ENCODE peak calls at places on chromosomes 16 and 17, in seven cellular contexts. One of them, this sample, is unnamed.

GRCh38 chr17:9217151-9218067 is 196.1 kb downstream of the NTN1 start:
- DNase-seq in hepatocyte: peak
- DNase-seq in mammary epithelial cell: peak
- DNase-seq in upper lobe of left lung: no peak
- DNase-seq in cardiac muscle cell: no peak
- DNase-seq in A673: no peak
- DNase-seq in A549: no peak
- DNase-seq in this sample: peak

GRCh38 chr16:65032397-65032796 is 89.5 kb downstream of the CDH11 start:
- DNase-seq in A549: no peak
- DNase-seq in hepatocyte: no peak
- DNase-seq in A673: no peak
- DNase-seq in cardiac muscle cell: no peak
- DNase-seq in upper lobe of left lung: no peak
- DNase-seq in mammary epithelial cell: no peak
- DNase-seq in this sample: peak

GRCh38 chr16:87800497-87800896 is 34.7 kb upstream of the KLHDC4 start:
- DNase-seq in upper lobe of left lung: no peak
- DNase-seq in hepatocyte: no peak
- DNase-seq in A549: no peak
- DNase-seq in cardiac muscle cell: no peak
- DNase-seq in mammary epithelial cell: no peak
- DNase-seq in A673: no peak
- DNase-seq in this sample: no peak

GRCh38 chr16:11390573-11391495 is 45.6 kb downstream of the RMI2 start:
- DNase-seq in A673: no peak
- DNase-seq in cardiac muscle cell: no peak
- DNase-seq in upper lobe of left lung: no peak
- DNase-seq in mammary epithelial cell: no peak
- DNase-seq in A549: no peak
- DNase-seq in hepatocyte: peak
- DNase-seq in this sample: no peak

GRCh38 chr16:86994651-86995171 is 322.5 kb downstream of the C16orf95 start:
- DNase-seq in A549: peak
- DNase-seq in mammary epithelial cell: peak
- DNase-seq in upper lobe of left lung: peak
- DNase-seq in hepatocyte: peak
- DNase-seq in cardiac muscle cell: no peak
- DNase-seq in A673: peak
- DNase-seq in this sample: peak

GRCh38 chr16:81633147-81633619 is 145.9 kb upstream of the PLCG2 start:
- DNase-seq in hepatocyte: no peak
- DNase-seq in upper lobe of left lung: no peak
- DNase-seq in A673: no peak
- DNase-seq in mammary epithelial cell: no peak
- DNase-seq in A549: no peak
- DNase-seq in cardiac muscle cell: no peak
- DNase-seq in this sample: no peak

GRCh38 chr17:14922421-14922820 is 342.7 kb downstream of the PMP22 start:
- DNase-seq in A673: no peak
- DNase-seq in mammary epithelial cell: no peak
- DNase-seq in upper lobe of left lung: no peak
- DNase-seq in cardiac muscle cell: no peak
- DNase-seq in hepatocyte: no peak
- DNase-seq in A549: no peak
- DNase-seq in this sample: peak

GRCh38 chr16:26705346-26705745 is 361.4 kb upstream of the C16orf82 start:
- DNase-seq in hepatocyte: no peak
- DNase-seq in A673: no peak
- DNase-seq in A549: no peak
- DNase-seq in cardiac muscle cell: no peak
- DNase-seq in upper lobe of left lung: no peak
- DNase-seq in mammary epithelial cell: no peak
- DNase-seq in this sample: no peak

GRCh38 chr16:83624436-83625120 is 183.2 kb upstream of the HSBP1 start:
- DNase-seq in cardiac muscle cell: no peak
- DNase-seq in A549: no peak
- DNase-seq in A673: no peak
- DNase-seq in mammary epithelial cell: no peak
- DNase-seq in upper lobe of left lung: no peak
- DNase-seq in hepatocyte: no peak
- DNase-seq in this sample: no peak

GRCh38 chr17:6596941-6597340 is 40.6 kb upstream of the PITPNM3 start:
- DNase-seq in A549: no peak
- DNase-seq in mammary epithelial cell: no peak
- DNase-seq in A673: no peak
- DNase-seq in cardiac muscle cell: no peak
- DNase-seq in upper lobe of left lung: no peak
- DNase-seq in hepatocyte: no peak
- DNase-seq in this sample: no peak

GRCh38 chr16:65958096-65958495 is 408.4 kb upstream of the CDH5 start:
- DNase-seq in A673: no peak
- DNase-seq in upper lobe of left lung: no peak
- DNase-seq in mammary epithelial cell: no peak
- DNase-seq in hepatocyte: no peak
- DNase-seq in A549: no peak
- DNase-seq in cardiac muscle cell: peak
- DNase-seq in this sample: no peak

GRCh38 chr17:75468779-75469373 is 12.4 kb downstream of the TMEM94 start:
- DNase-seq in mammary epithelial cell: no peak
- DNase-seq in cardiac muscle cell: no peak
- DNase-seq in upper lobe of left lung: no peak
- DNase-seq in hepatocyte: no peak
- DNase-seq in A549: no peak
- DNase-seq in A673: no peak
- DNase-seq in this sample: no peak

GRCh38 chr17:74744714-74745547 is 3.5 kb upstream of the NHERF1 start:
- DNase-seq in A673: peak
- DNase-seq in upper lobe of left lung: peak
- DNase-seq in hepatocyte: peak
- DNase-seq in mammary epithelial cell: peak
- DNase-seq in cardiac muscle cell: peak
- DNase-seq in A549: peak
- DNase-seq in this sample: peak

GRCh38 chr16:73058221-73058615 is 10.3 kb upstream of the ZFHX3 start:
- DNase-seq in upper lobe of left lung: peak
- DNase-seq in hepatocyte: peak
- DNase-seq in A549: no peak
- DNase-seq in mammary epithelial cell: peak
- DNase-seq in cardiac muscle cell: peak
- DNase-seq in A673: peak
- DNase-seq in this sample: no peak

GRCh38 chr17:41848788-41849187 is 11.2 kb downstream of the KLHL10 start:
- DNase-seq in hepatocyte: no peak
- DNase-seq in A673: no peak
- DNase-seq in cardiac muscle cell: no peak
- DNase-seq in upper lobe of left lung: no peak
- DNase-seq in A549: no peak
- DNase-seq in mammary epithelial cell: no peak
- DNase-seq in this sample: peak

GRCh38 chr16:15572329-15573001 is 70.5 kb downstream of the MARF1 start:
- DNase-seq in mammary epithelial cell: no peak
- DNase-seq in A549: no peak
- DNase-seq in cardiac muscle cell: no peak
- DNase-seq in A673: peak
- DNase-seq in hepatocyte: no peak
- DNase-seq in upper lobe of left lung: no peak
- DNase-seq in this sample: peak

GRCh38 chr17:45722161-45722560 is 62.0 kb upstream of the CRHR1 start:
- DNase-seq in A549: peak
- DNase-seq in cardiac muscle cell: peak
- DNase-seq in upper lobe of left lung: no peak
- DNase-seq in A673: no peak
- DNase-seq in mammary epithelial cell: no peak
- DNase-seq in hepatocyte: peak
- DNase-seq in this sample: peak

GRCh38 chr16:51151951-51152663 is 1.0 kb upstream of the SALL1 start:
- DNase-seq in hepatocyte: peak
- DNase-seq in A673: peak
- DNase-seq in cardiac muscle cell: peak
- DNase-seq in mammary epithelial cell: no peak
- DNase-seq in upper lobe of left lung: peak
- DNase-seq in A549: no peak
- DNase-seq in this sample: peak
- H3K4me3 ChIP-seq in hepatocyte: peak
- H3K4me3 ChIP-seq in A673: peak
- H3K4me3 ChIP-seq in cardiac muscle cell: peak
- H3K4me3 ChIP-seq in mammary epithelial cell: peak
- H3K4me3 ChIP-seq in upper lobe of left lung: no peak
- H3K4me3 ChIP-seq in A549: peak
- H3K4me3 ChIP-seq in this sample: peak

DNA sequence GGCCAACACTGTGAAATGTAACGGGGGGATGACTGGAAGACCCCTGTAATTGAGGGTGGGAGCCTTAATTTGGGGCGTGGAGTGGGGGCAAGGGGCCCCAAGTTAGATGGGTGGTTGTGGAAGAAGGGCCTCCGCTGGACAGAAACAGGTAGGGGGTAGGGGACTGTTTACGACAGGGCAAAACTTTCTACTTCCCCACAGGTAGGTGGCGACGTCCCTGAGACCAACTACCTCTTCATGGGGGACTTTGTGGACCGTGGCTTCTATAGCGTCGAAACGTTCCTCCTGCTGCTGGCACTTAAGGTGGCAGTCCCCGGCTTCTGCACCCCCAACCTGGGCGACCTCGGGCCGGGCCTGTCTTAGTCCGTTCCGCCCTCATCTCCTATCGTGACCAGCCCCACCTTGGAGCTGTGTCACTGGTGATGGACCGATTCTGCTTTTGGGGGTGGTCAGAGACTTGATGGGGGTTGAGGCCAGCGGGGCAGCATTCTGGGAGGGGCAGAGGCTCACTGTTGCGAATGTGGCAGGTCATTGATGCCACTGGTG is 6.8 kb downstream of the PPP4C start:
- DNase-seq in hepatocyte: no peak
- DNase-seq in A549: no peak
- DNase-seq in A673: no peak
- DNase-seq in mammary epithelial cell: no peak
- DNase-seq in cardiac muscle cell: no peak
- DNase-seq in upper lobe of left lung: peak
- DNase-seq in this sample: no peak
- TF ChIP-seq CTCF in hepatocyte: peak
- TF ChIP-seq CTCF in A549: no peak
- TF ChIP-seq CTCF in A673: peak
- TF ChIP-seq CTCF in mammary epithelial cell: peak
- TF ChIP-seq CTCF in cardiac muscle cell: no peak
- TF ChIP-seq CTCF in upper lobe of left lung: no peak
- TF ChIP-seq CTCF in this sample: no peak

GRCh38 chr16:67707790-67708189 is 11.3 kb downstream of the GFOD2 start:
- DNase-seq in A673: no peak
- DNase-seq in hepatocyte: no peak
- DNase-seq in mammary epithelial cell: no peak
- DNase-seq in cardiac muscle cell: no peak
- DNase-seq in upper lobe of left lung: no peak
- DNase-seq in A549: no peak
- DNase-seq in this sample: no peak
- H3K4me3 ChIP-seq in A673: no peak
- H3K4me3 ChIP-seq in hepatocyte: no peak
- H3K4me3 ChIP-seq in mammary epithelial cell: no peak
- H3K4me3 ChIP-seq in cardiac muscle cell: no peak
- H3K4me3 ChIP-seq in upper lobe of left lung: no peak
- H3K4me3 ChIP-seq in A549: no peak
- H3K4me3 ChIP-seq in this sample: no peak

GRCh38 chr16:49441366-49441780 is 67.8 kb downstream of the C16orf78 start:
- DNase-seq in cardiac muscle cell: peak
- DNase-seq in A549: no peak
- DNase-seq in A673: peak
- DNase-seq in upper lobe of left lung: peak
- DNase-seq in hepatocyte: peak
- DNase-seq in mammary epithelial cell: no peak
- DNase-seq in this sample: no peak
- TF ChIP-seq CTCF in cardiac muscle cell: peak
- TF ChIP-seq CTCF in A549: no peak
- TF ChIP-seq CTCF in A673: peak
- TF ChIP-seq CTCF in upper lobe of left lung: no peak
- TF ChIP-seq CTCF in hepatocyte: peak
- TF ChIP-seq CTCF in mammary epithelial cell: no peak
- TF ChIP-seq CTCF in this sample: no peak

DNA sequence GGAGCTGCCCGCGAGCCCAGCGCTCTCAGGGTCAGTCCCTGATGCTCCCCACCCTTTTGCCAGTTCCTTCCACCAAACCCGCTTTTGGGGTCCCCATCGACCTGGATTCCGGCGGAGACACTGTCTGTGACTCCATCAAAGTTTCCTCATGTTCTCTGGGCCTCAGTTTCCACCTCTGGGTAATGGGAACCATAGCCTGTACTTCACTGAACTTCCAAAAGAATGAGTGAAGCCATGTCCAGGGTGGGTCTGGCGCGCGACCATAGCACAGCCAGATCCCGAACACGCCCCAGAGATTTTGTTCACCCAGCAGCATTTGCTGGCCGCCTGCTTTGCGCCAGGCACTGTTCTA is 328 bp downstream of the SDR42E2 start:
- DNase-seq in mammary epithelial cell: no peak
- DNase-seq in hepatocyte: no peak
- DNase-seq in upper lobe of left lung: no peak
- DNase-seq in cardiac muscle cell: no peak
- DNase-seq in A673: no peak
- DNase-seq in A549: no peak
- DNase-seq in this sample: no peak
- H3K4me3 ChIP-seq in mammary epithelial cell: peak
- H3K4me3 ChIP-seq in hepatocyte: no peak
- H3K4me3 ChIP-seq in upper lobe of left lung: no peak
- H3K4me3 ChIP-seq in cardiac muscle cell: peak
- H3K4me3 ChIP-seq in A673: no peak
- H3K4me3 ChIP-seq in A549: peak
- H3K4me3 ChIP-seq in this sample: no peak

DNA sequence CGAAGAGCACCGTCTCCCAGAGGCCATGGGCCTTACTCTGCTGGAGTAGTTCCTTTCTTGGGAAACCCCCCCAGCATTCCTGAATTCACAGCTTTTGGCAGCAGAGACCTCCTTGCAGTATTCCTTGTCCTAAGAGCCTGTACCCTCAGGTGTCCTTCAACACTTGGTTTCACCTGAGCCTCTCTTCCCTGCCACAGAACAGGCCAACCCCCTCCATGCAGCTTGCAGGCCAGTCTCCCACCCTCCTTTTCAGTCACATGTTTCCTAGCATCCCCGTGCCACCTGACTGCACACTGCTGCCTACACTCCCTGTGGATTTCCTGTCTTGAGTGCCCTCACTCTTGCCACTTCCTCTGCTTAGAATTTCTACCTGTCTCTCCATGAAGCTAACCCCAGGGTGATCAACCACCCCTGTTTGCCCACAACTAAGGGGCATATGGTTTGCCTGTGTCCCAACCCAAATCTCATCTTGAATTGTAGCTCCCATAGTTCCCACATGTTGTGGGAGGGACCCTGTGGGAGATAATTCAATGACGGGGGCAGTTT is 65.5 kb downstream of the DYNLRB2 start:
- DNase-seq in upper lobe of left lung: no peak
- DNase-seq in cardiac muscle cell: no peak
- DNase-seq in mammary epithelial cell: no peak
- DNase-seq in hepatocyte: no peak
- DNase-seq in A549: no peak
- DNase-seq in A673: no peak
- DNase-seq in this sample: no peak
- TF ChIP-seq CTCF in upper lobe of left lung: no peak
- TF ChIP-seq CTCF in cardiac muscle cell: no peak
- TF ChIP-seq CTCF in mammary epithelial cell: no peak
- TF ChIP-seq CTCF in hepatocyte: no peak
- TF ChIP-seq CTCF in A549: no peak
- TF ChIP-seq CTCF in A673: no peak
- TF ChIP-seq CTCF in this sample: no peak